ENCODE peak calls at places on chromosome 4, in eight cellular contexts. R is CD4-positive, alpha-beta T cell; G is coronary artery; I is fibroblast of lung; P is astrocyte of the spinal cord; V is heart left ventricle; X is body of pancreas; M is cardiac muscle cell. S is an unnamed sample.

GRCh38 chr4:80213117-80213815 is 16.0 kb downstream of the PRDM8 start:
- DNase-seq in I (no peak), G (no peak), X (no peak), V (no peak), R (no peak), P (peak), M (no peak), S (no peak)

GRCh38 chr4:53905935-53906377 is 158.4 kb downstream of the CHIC2 start:
- DNase-seq in X (peak), V (peak), R (no peak), I (peak), M (peak), P (peak), G (no peak), S (no peak)

GRCh38 chr4:64897683-64898082 is 488.4 kb upstream of the TECRL start:
- DNase-seq in R (no peak), X (no peak), I (no peak), V (no peak), P (no peak), M (no peak), G (no peak), S (no peak)

GRCh38 chr4:81756042-81756441 is 284.3 kb upstream of the RASGEF1B start:
- DNase-seq in G (no peak), M (no peak), R (no peak), I (no peak), P (no peak), X (no peak), V (no peak), S (no peak)

GRCh38 chr4:117447925-117448324 is 362.5 kb upstream of the TRAM1L1 start:
- DNase-seq in I (no peak), R (no peak), M (no peak), X (no peak), P (no peak), G (no peak), V (no peak), S (no peak)

GRCh38 chr4:179695175-179695574 is 2252.9 kb upstream of the AGA start:
- DNase-seq in M (no peak), V (no peak), I (peak), P (peak), X (no peak), R (no peak), G (no peak), S (peak)

GRCh38 chr4:3251691-3252479 is 2.9 kb downstream of the MSANTD1 start:
- DNase-seq in R (no peak), I (no peak), X (peak), G (no peak), P (no peak), M (no peak), V (peak), S (no peak)

GRCh38 chr4:128512767-128513322 is 225.2 kb upstream of the PGRMC2 start:
- DNase-seq in R (no peak), X (no peak), I (peak), M (no peak), G (no peak), V (no peak), P (no peak), S (no peak)

GRCh38 chr4:55364691-55365346 is 18.8 kb downstream of the SRD5A3 start:
- DNase-seq in P (no peak), X (no peak), M (no peak), R (no peak), V (no peak), G (no peak), I (no peak), S (no peak)

GRCh38 chr4:126405369-126405982 is 1090.7 kb downstream of the FAT4 start:
- DNase-seq in P (peak), R (no peak), G (no peak), M (peak), I (peak), V (no peak), X (no peak), S (peak)

GRCh38 chr4:86627736-86628135 is 33.6 kb downstream of the PTPN13 start:
- DNase-seq in I (no peak), P (no peak), X (no peak), R (no peak), M (no peak), G (no peak), V (no peak), S (no peak)

GRCh38 chr4:38190717-38191178 is 230.6 kb downstream of the PTTG2 start:
- DNase-seq in G (peak), V (peak), P (peak), I (peak), R (no peak), M (peak), X (no peak), S (peak)

GRCh38 chr4:172515266-172515879 is 653.2 kb upstream of the GALNT7 start:
- DNase-seq in G (no peak), P (peak), R (no peak), V (no peak), M (no peak), X (no peak), I (no peak), S (no peak)

GRCh38 chr4:110514889-110515479 is 39.0 kb downstream of the ENPEP start:
- DNase-seq in R (no peak), V (no peak), G (no peak), X (no peak), M (peak), P (peak), I (peak), S (no peak)

GRCh38 chr4:124737619-124738018 is 25.1 kb upstream of the ANKRD50 start:
- DNase-seq in P (no peak), G (no peak), V (no peak), X (no peak), I (no peak), M (no peak), R (no peak), S (no peak)

GRCh38 chr4:69038582-69038981 is 57.7 kb upstream of the UGT2B7 start:
- DNase-seq in R (no peak), X (no peak), G (no peak), V (no peak), P (no peak), M (no peak), I (no peak), S (no peak)

GRCh38 chr4:38601244-38601915 is 62.6 kb upstream of the KLF3 start:
- DNase-seq in X (no peak), P (peak), I (peak), M (no peak), R (no peak), V (no peak), G (no peak), S (no peak)

GRCh38 chr4:38788327-38788726 is 5.5 kb upstream of the TLR10 start:
- DNase-seq in R (no peak), M (no peak), V (no peak), P (no peak), I (peak), G (no peak), X (no peak), S (no peak)

GRCh38 chr4:45770958-45771357 is 352.9 kb downstream of the GABRG1 start:
- DNase-seq in M (no peak), V (no peak), G (no peak), X (no peak), R (no peak), I (no peak), P (no peak), S (no peak)

GRCh38 chr4:184795214-184795844 is 30.4 kb downstream of the ACSL1 start:
- DNase-seq in M (no peak), R (no peak), P (no peak), V (no peak), X (no peak), G (no peak), I (peak), S (no peak)

GRCh38 chr4:19807505-19807904 is 444.2 kb upstream of the SLIT2 start:
- DNase-seq in P (peak), R (no peak), I (peak), M (no peak), V (no peak), G (no peak), X (no peak), S (peak)

GRCh38 chr4:37749398-37749988 is 63.3 kb upstream of the RELL1 start:
- DNase-seq in I (no peak), X (no peak), G (no peak), R (no peak), V (no peak), P (no peak), M (no peak), S (no peak)

GRCh38 chr4:144648042-144648441 is 2.1 kb downstream of the HHIP start:
- DNase-seq in I (no peak), P (peak), M (no peak), R (no peak), X (no peak), G (no peak), V (no peak), S (no peak)

GRCh38 chr4:102403115-102403514 is 57.8 kb upstream of the SLC39A8 start:
- DNase-seq in V (no peak), M (no peak), X (no peak), G (no peak), R (no peak), I (no peak), P (no peak), S (no peak)

GRCh38 chr4:167897116-167897515 is 195.2 kb upstream of the ANXA10 start:
- DNase-seq in X (peak), M (peak), R (no peak), V (no peak), P (no peak), G (no peak), I (peak), S (peak)

GRCh38 chr4:2354127-2354526 is 64.3 kb downstream of the ZFYVE28 start:
- DNase-seq in I (peak), P (no peak), R (peak), M (no peak), G (no peak), V (no peak), X (no peak), S (no peak)

GRCh38 chr4:39319678-39320077 is 46.5 kb downstream of the RFC1 start:
- DNase-seq in I (peak), X (no peak), G (no peak), V (no peak), P (peak), R (no peak), M (no peak), S (peak)

GRCh38 chr4:26144526-26145167 is 176.2 kb upstream of the RBPJ start:
- DNase-seq in M (no peak), X (no peak), R (no peak), I (peak), G (no peak), P (peak), V (no peak), S (no peak)

GRCh38 chr4:153594208-153594607 is 89.9 kb upstream of the TLR2 start:
- DNase-seq in X (no peak), G (no peak), I (no peak), M (no peak), V (peak), R (no peak), P (no peak), S (no peak)

GRCh38 chr4:29708473-29708872 is 1011.7 kb upstream of the PCDH7 start:
- DNase-seq in V (no peak), M (no peak), P (peak), G (no peak), X (no peak), I (peak), R (no peak), S (no peak)

GRCh38 chr4:124710253-124710849 is 2.2 kb downstream of the ANKRD50 start:
- DNase-seq in M (peak), V (no peak), P (peak), I (no peak), R (no peak), X (no peak), G (no peak), S (no peak)

GRCh38 chr4:156968479-156968984 is 3.1 kb downstream of the PDGFC start:
- DNase-seq in P (peak), V (peak), R (no peak), M (peak), I (peak), G (peak), X (peak), S (no peak)

GRCh38 chr4:122775987-122776836 is 43.7 kb downstream of the BBS12 start:
- DNase-seq in G (no peak), P (no peak), R (no peak), X (no peak), I (no peak), M (no peak), V (no peak), S (no peak)

GRCh38 chr4:25663778-25664177 is 8.1 kb downstream of the SLC34A2 start:
- DNase-seq in M (peak), R (no peak), X (no peak), I (no peak), P (no peak), V (no peak), G (no peak), S (no peak)

GRCh38 chr4:2958446-2958845 is 4.8 kb downstream of the NOP14 start:
- DNase-seq in P (peak), R (no peak), V (no peak), G (no peak), I (peak), M (no peak), X (no peak), S (no peak)

GRCh38 chr4:150150545-150151156 is 72.4 kb downstream of the DCLK2 start:
- DNase-seq in X (no peak), V (peak), G (no peak), I (no peak), P (no peak), R (no peak), M (no peak), S (no peak)

GRCh38 chr4:85964298-85964697 is 395.6 kb downstream of the MAPK10 start:
- DNase-seq in R (no peak), V (no peak), P (no peak), G (no peak), I (peak), X (no peak), M (no peak), S (no peak)

GRCh38 chr4:64715741-64716140 is 306.5 kb upstream of the TECRL start:
- DNase-seq in G (no peak), V (no peak), I (no peak), R (no peak), M (no peak), P (no peak), X (no peak), S (no peak)

GRCh38 chr4:15793506-15794363 is 15.6 kb downstream of the CD38 start:
- DNase-seq in P (no peak), I (no peak), M (no peak), V (no peak), X (no peak), R (no peak), G (no peak), S (no peak)

DNA sequence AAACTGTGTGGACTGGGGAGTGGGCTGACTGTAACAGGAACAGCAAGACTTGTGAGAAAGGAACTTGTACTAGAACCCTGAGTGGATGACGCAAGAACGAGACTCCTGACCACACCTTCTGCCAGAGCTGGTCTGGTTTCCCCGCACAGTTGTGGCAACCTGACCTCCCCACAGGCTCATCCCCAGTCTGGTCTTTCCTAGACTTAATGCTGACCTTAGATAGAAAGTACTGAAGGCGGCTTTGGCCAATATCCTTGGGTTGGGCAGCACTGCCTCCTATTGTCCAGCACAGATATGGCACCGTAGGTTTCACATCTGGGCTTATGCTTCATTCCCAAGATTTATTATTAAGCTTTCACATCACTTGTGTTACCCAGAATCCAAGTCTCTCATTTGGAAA is 137.8 kb upstream of the FRG1 start:
- DNase-seq in M (no peak), P (no peak), I (no peak), G (no peak), V (no peak), R (no peak), X (no peak), S (no peak)
- TF ChIP-seq CTCF in M (no peak), P (no peak), I (no peak), G (no peak), V (no peak), R (no peak), X (no peak), S (no peak)

DNA sequence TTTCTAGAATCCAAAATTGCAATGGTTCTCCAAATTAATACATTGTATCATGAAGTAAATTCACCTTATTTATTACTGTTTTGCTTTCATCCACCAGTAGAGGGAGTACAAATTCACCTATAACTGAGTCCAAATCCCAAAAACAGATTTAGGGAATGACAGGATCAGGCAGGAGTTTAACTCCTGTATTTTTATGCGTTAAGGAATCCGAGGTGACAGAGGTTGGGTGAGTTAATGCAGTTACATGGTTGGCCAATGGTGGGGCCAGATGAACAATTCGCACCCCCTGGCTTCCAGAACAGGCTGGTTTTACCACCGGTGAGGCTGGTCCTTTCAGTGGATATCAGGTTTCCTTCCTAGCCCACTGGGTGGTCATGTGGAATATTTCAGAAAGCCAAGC is 82.4 kb downstream of the MTNR1A start:
- DNase-seq in R (no peak), X (no peak), V (no peak), G (no peak), P (peak), I (peak), M (peak), S (peak)
- TF ChIP-seq CTCF in R (no peak), X (peak), V (peak), G (peak), P (peak), I (peak), M (peak), S (peak)

DNA sequence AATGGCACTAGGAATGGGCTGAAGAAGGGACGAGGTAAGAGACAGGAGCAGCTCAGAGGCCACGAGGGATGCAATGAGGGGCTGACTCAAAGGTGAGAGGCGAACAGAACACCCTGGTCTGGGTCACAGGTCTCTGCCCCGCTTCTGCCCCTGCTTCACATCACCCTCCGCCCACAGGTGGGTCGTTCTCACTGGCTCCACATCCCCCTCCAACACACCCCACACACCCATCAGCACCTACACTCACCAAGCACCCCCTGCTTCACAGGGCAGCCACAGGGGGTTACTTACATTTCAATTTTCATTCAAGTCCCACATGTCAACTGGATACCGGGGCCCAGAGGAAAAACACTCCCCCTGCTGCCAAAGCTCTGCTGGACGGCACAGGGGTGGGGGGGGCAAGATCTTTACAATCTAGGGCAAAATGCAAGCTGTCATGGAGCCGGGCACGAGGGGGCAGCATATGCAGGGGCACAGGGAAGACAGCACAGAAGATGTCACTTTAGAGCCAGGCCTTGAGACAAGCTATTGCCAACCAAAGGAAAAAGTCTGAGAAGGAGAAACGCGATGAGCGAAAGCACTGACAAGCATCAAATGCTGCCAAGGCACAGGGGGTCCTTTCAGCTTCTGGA is 94.1 kb downstream of the AFAP1 start:
- DNase-seq in X (no peak), P (peak), V (no peak), M (no peak), R (no peak), G (no peak), I (peak), S (no peak)
- TF ChIP-seq CTCF in X (no peak), P (peak), V (no peak), M (peak), R (no peak), G (no peak), I (peak), S (no peak)

GRCh38 chr4:4864940-4865704 is 5.7 kb downstream of the MSX1 start:
- DNase-seq in G (no peak), X (no peak), M (peak), P (peak), I (no peak), R (no peak), V (peak), S (no peak)

GRCh38 chr4:4866833-4867744 is 7.6 kb downstream of the MSX1 start:
- DNase-seq in P (peak), X (peak), V (peak), G (no peak), I (no peak), R (no peak), M (peak), S (peak)

GRCh38 chr4:4865705-4866123 is 6.2 kb downstream of the MSX1 start:
- DNase-seq in X (no peak), V (peak), I (no peak), P (no peak), G (no peak), R (no peak), M (no peak), S (no peak)

GRCh38 chr4:4867745-4868505 is 8.5 kb downstream of the MSX1 start:
- DNase-seq in X (no peak), M (no peak), I (no peak), P (no peak), V (peak), R (no peak), G (no peak), S (no peak)

DNA sequence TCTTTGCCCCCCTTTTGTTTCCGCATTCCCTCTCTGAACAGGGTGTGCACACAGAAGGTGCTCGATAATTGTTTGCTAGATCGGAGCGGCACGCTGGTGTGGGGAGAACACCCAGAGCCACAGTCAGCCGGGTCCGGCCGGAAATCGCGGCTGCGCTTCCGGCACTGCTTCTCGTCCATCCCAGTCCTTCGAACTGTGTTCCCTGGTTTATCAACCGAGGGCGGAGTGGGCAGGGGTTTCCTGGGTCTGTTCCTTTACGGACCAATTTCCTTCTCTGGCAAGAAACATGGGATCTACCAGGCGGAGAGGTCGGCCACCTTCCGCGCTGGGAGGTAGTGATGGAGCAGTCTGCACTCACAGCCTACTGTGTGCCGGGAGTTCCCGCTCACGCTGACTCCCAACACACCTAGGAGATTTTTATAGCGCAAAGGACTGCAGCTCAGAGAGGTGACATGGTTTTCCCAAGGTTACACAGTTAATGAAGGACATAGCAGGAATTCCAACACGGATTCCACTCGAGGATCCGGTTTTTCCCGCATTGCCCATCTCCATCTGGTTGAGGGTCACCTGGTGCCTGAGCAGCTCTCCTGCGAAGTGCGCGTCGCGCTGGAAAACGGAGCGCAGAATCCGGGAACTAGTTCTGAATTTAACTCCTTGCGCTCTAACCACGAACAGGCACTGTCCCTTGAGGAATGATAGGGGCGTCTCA is 6.8 kb downstream of the MSX1 start:
- DNase-seq in I (no peak), G (no peak), P (peak), M (peak), X (no peak), V (peak), R (no peak), S (no peak)
- TF ChIP-seq CTCF in I (no peak), G (no peak), P (no peak), M (no peak), X (no peak), V (no peak), R (no peak), S (no peak)

GRCh38 chr4:183362916-183363542 is 40.8 kb upstream of the CLDN24 start:
- DNase-seq in R (no peak), X (no peak), V (no peak), P (peak), M (no peak), G (no peak), I (no peak), S (no peak)
- TF ChIP-seq CTCF in R (no peak), X (no peak), V (no peak), P (peak), M (peak), G (no peak), I (peak), S (no peak)

GRCh38 chr4:163701915-163702314 is 207.4 kb downstream of the TMA16 start:
- DNase-seq in G (no peak), P (peak), V (no peak), R (no peak), X (no peak), I (peak), M (no peak), S (no peak)
- TF ChIP-seq CTCF in G (no peak), P (no peak), V (no peak), R (no peak), X (no peak), I (no peak), M (no peak), S (no peak)